ENCODE peak calls at places on chromosome 2, in nine cellular contexts. F is osteoblast; X is CD4-positive, alpha-beta memory T cell; M is A172; U is upper lobe of right lung; D is OCI-M1; Z is activated naive CD4-positive, alpha-beta T cell treated with anti-CD3 and anti-CD28 coated beads, Interleukin-2, amount 10 ng/mL, durations not matched to agents 7 days and 5 days; R is breast epithelium; H is IMR-90. C is an unnamed sample.

GRCh38 chr2:97968228-97968627 is 27.5 kb downstream of the TMEM131 start:
- DNase-seq in F (no peak), X (no peak), M (no peak), U (no peak), D (no peak), Z (no peak), R (no peak), H (no peak), C (no peak)

GRCh38 chr2:113078350-113078839 is 10.6 kb downstream of the IL1F10 start:
- DNase-seq in F (no peak), X (no peak), M (peak; percentile 99), U (no peak), D (no peak), Z (no peak), R (no peak), H (no peak), C (no peak)

GRCh38 chr2:11343626-11344341 is 652 bp downstream of the ROCK2 start:
- DNase-seq in F (peak; percentile 80), X (peak; percentile 23), M (peak; percentile 32), U (peak; percentile 80), D (peak; percentile 64), Z (peak; percentile 59), R (peak; percentile 48), H (peak; percentile 20), C (peak; percentile 26)

GRCh38 chr2:55511508-55512124 is 7.9 kb upstream of the CFAP36 start:
- DNase-seq in F (peak; percentile 82), X (no peak), M (peak; percentile 61), U (no peak), D (peak; percentile 64), Z (no peak), R (no peak), H (peak; percentile 50), C (no peak)

GRCh38 chr2:18626256-18626668 is 36.9 kb upstream of the NT5C1B start:
- DNase-seq in F (peak; percentile 57), X (no peak), M (peak; percentile 49), U (no peak), D (no peak), Z (no peak), R (no peak), H (peak; percentile 43), C (no peak)

GRCh38 chr2:182581196-182581935 is 134.7 kb upstream of the DNAJC10 start:
- DNase-seq in F (no peak), X (no peak), M (no peak), U (no peak), D (no peak), Z (no peak), R (no peak), H (no peak), C (no peak)

GRCh38 chr2:215019521-215020145 is 118.8 kb downstream of the ABCA12 start:
- DNase-seq in F (no peak), X (no peak), M (no peak), U (no peak), D (no peak), Z (no peak), R (no peak), H (no peak), C (no peak)

GRCh38 chr2:225501022-225501421 is 101.5 kb downstream of the NYAP2 start:
- DNase-seq in F (no peak), X (no peak), M (no peak), U (no peak), D (no peak), Z (no peak), R (no peak), H (no peak), C (no peak)

GRCh38 chr2:176817061-176817565 is 395.5 kb upstream of the HNRNPA3 start:
- DNase-seq in F (no peak), X (no peak), M (peak; percentile 27), U (no peak), D (no peak), Z (peak; percentile 30), R (no peak), H (no peak), C (no peak)

GRCh38 chr2:86366651-86367500 is 29.4 kb upstream of the REEP1 start:
- DNase-seq in F (no peak), X (no peak), M (no peak), U (no peak), D (no peak), Z (no peak), R (no peak), H (no peak), C (no peak)

GRCh38 chr2:219079417-219079816 is 18.7 kb upstream of the IHH start:
- DNase-seq in F (peak; percentile 97), X (no peak), M (peak; percentile 35), U (no peak), D (no peak), Z (no peak), R (no peak), H (peak; percentile 62), C (no peak)

GRCh38 chr2:126893153-126893552 is 5.5 kb upstream of the TEX51 start:
- DNase-seq in F (no peak), X (no peak), M (no peak), U (no peak), D (no peak), Z (no peak), R (no peak), H (no peak), C (no peak)